ENCODE peak calls at places on chromosomes 4 and X, in eight cellular contexts. One of them, this sample, is unnamed.

GRCh38 chr4:144712775-144713174 is 66.8 kb downstream of the HHIP start:
- DNase-seq in dorsolateral prefrontal cortex: no peak
- DNase-seq in cardiac muscle cell: no peak
- DNase-seq in SK-N-SH: no peak
- DNase-seq in adrenal gland: no peak
- DNase-seq in coronary artery: no peak
- DNase-seq in lower lobe of right lung: no peak
- DNase-seq in upper lobe of left lung: no peak
- DNase-seq in this sample: no peak

GRCh38 chr4:183399166-183399565 is 45.3 kb upstream of the CDKN2AIP start:
- DNase-seq in dorsolateral prefrontal cortex: no peak
- DNase-seq in cardiac muscle cell: no peak
- DNase-seq in SK-N-SH: peak
- DNase-seq in adrenal gland: no peak
- DNase-seq in coronary artery: no peak
- DNase-seq in lower lobe of right lung: no peak
- DNase-seq in upper lobe of left lung: no peak
- DNase-seq in this sample: no peak

GRCh38 chr4:188811116-188811515 is 671.9 kb downstream of the TRIML1 start:
- DNase-seq in dorsolateral prefrontal cortex: no peak
- DNase-seq in cardiac muscle cell: no peak
- DNase-seq in SK-N-SH: no peak
- DNase-seq in adrenal gland: no peak
- DNase-seq in coronary artery: no peak
- DNase-seq in lower lobe of right lung: no peak
- DNase-seq in upper lobe of left lung: no peak
- DNase-seq in this sample: no peak

GRCh38 chrX:23616361-23616760 is 50.9 kb upstream of the PRDX4 start:
- DNase-seq in dorsolateral prefrontal cortex: no peak
- DNase-seq in cardiac muscle cell: peak
- DNase-seq in SK-N-SH: peak
- DNase-seq in adrenal gland: no peak
- DNase-seq in coronary artery: no peak
- DNase-seq in lower lobe of right lung: no peak
- DNase-seq in upper lobe of left lung: no peak
- DNase-seq in this sample: no peak

GRCh38 chrX:54248309-54248708 is 65.3 kb upstream of the FAM120C start:
- DNase-seq in dorsolateral prefrontal cortex: no peak
- DNase-seq in cardiac muscle cell: peak
- DNase-seq in SK-N-SH: no peak
- DNase-seq in adrenal gland: no peak
- DNase-seq in coronary artery: no peak
- DNase-seq in lower lobe of right lung: no peak
- DNase-seq in upper lobe of left lung: no peak
- DNase-seq in this sample: no peak

GRCh38 chr4:688695-689497 is at the start of gene SLC49A3:
- DNase-seq in dorsolateral prefrontal cortex: no peak
- DNase-seq in cardiac muscle cell: no peak
- DNase-seq in SK-N-SH: no peak
- DNase-seq in adrenal gland: no peak
- DNase-seq in coronary artery: no peak
- DNase-seq in lower lobe of right lung: no peak
- DNase-seq in upper lobe of left lung: no peak
- DNase-seq in this sample: no peak

GRCh38 chrX:65674351-65674893 is 7.0 kb downstream of the MSN start:
- DNase-seq in dorsolateral prefrontal cortex: no peak
- DNase-seq in cardiac muscle cell: peak
- DNase-seq in SK-N-SH: no peak
- DNase-seq in adrenal gland: peak
- DNase-seq in coronary artery: no peak
- DNase-seq in lower lobe of right lung: no peak
- DNase-seq in upper lobe of left lung: no peak
- DNase-seq in this sample: no peak

GRCh38 chr4:87185471-87185870 is 34.9 kb downstream of the KLHL8 start:
- DNase-seq in dorsolateral prefrontal cortex: no peak
- DNase-seq in cardiac muscle cell: no peak
- DNase-seq in SK-N-SH: no peak
- DNase-seq in adrenal gland: no peak
- DNase-seq in coronary artery: no peak
- DNase-seq in lower lobe of right lung: no peak
- DNase-seq in upper lobe of left lung: no peak
- DNase-seq in this sample: no peak

GRCh38 chrX:39275500-39276068 is 474.3 kb downstream of the MID1IP1 start:
- DNase-seq in dorsolateral prefrontal cortex: no peak
- DNase-seq in cardiac muscle cell: no peak
- DNase-seq in SK-N-SH: no peak
- DNase-seq in adrenal gland: no peak
- DNase-seq in coronary artery: no peak
- DNase-seq in lower lobe of right lung: no peak
- DNase-seq in upper lobe of left lung: no peak
- DNase-seq in this sample: no peak

GRCh38 chr4:147136783-147137182 is 191.1 kb upstream of the TTC29 start:
- DNase-seq in dorsolateral prefrontal cortex: no peak
- DNase-seq in cardiac muscle cell: no peak
- DNase-seq in SK-N-SH: no peak
- DNase-seq in adrenal gland: no peak
- DNase-seq in coronary artery: no peak
- DNase-seq in lower lobe of right lung: no peak
- DNase-seq in upper lobe of left lung: no peak
- DNase-seq in this sample: no peak

GRCh38 chr4:8547912-8548730 is 32.1 kb upstream of the GPR78 start:
- DNase-seq in dorsolateral prefrontal cortex: no peak
- DNase-seq in cardiac muscle cell: no peak
- DNase-seq in SK-N-SH: peak
- DNase-seq in adrenal gland: no peak
- DNase-seq in coronary artery: no peak
- DNase-seq in lower lobe of right lung: no peak
- DNase-seq in upper lobe of left lung: peak
- DNase-seq in this sample: no peak

GRCh38 chrX:19513383-19513782 is 1.9 kb downstream of the MAP3K15 start:
- DNase-seq in dorsolateral prefrontal cortex: no peak
- DNase-seq in cardiac muscle cell: no peak
- DNase-seq in SK-N-SH: peak
- DNase-seq in adrenal gland: peak
- DNase-seq in coronary artery: no peak
- DNase-seq in lower lobe of right lung: peak
- DNase-seq in upper lobe of left lung: peak
- DNase-seq in this sample: no peak

GRCh38 chr4:19051751-19052296 is 1030.3 kb upstream of the LCORL start:
- DNase-seq in dorsolateral prefrontal cortex: no peak
- DNase-seq in cardiac muscle cell: no peak
- DNase-seq in SK-N-SH: no peak
- DNase-seq in adrenal gland: peak
- DNase-seq in coronary artery: no peak
- DNase-seq in lower lobe of right lung: no peak
- DNase-seq in upper lobe of left lung: no peak
- DNase-seq in this sample: no peak

GRCh38 chr4:42391356-42391675 is 6.0 kb upstream of the SHISA3 start:
- DNase-seq in dorsolateral prefrontal cortex: no peak
- DNase-seq in cardiac muscle cell: no peak
- DNase-seq in SK-N-SH: no peak
- DNase-seq in adrenal gland: no peak
- DNase-seq in coronary artery: no peak
- DNase-seq in lower lobe of right lung: no peak
- DNase-seq in upper lobe of left lung: no peak
- DNase-seq in this sample: no peak

GRCh38 chr4:117467404-117467803 is 382.0 kb upstream of the TRAM1L1 start:
- DNase-seq in dorsolateral prefrontal cortex: no peak
- DNase-seq in cardiac muscle cell: no peak
- DNase-seq in SK-N-SH: no peak
- DNase-seq in adrenal gland: no peak
- DNase-seq in coronary artery: no peak
- DNase-seq in lower lobe of right lung: no peak
- DNase-seq in upper lobe of left lung: no peak
- DNase-seq in this sample: no peak

GRCh38 chrX:127726227-127726626 is 326.0 kb downstream of the ACTRT1 start:
- DNase-seq in dorsolateral prefrontal cortex: no peak
- DNase-seq in cardiac muscle cell: peak
- DNase-seq in SK-N-SH: no peak
- DNase-seq in adrenal gland: no peak
- DNase-seq in coronary artery: no peak
- DNase-seq in lower lobe of right lung: no peak
- DNase-seq in upper lobe of left lung: no peak
- DNase-seq in this sample: no peak

GRCh38 chrX:71070531-71070930 is 2.4 kb upstream of the SNX12 start:
- DNase-seq in dorsolateral prefrontal cortex: no peak
- DNase-seq in cardiac muscle cell: no peak
- DNase-seq in SK-N-SH: no peak
- DNase-seq in adrenal gland: no peak
- DNase-seq in coronary artery: no peak
- DNase-seq in lower lobe of right lung: no peak
- DNase-seq in upper lobe of left lung: no peak
- DNase-seq in this sample: no peak

GRCh38 chr4:6444587-6444986 is 27.8 kb downstream of the PPP2R2C start:
- DNase-seq in dorsolateral prefrontal cortex: no peak
- DNase-seq in cardiac muscle cell: no peak
- DNase-seq in SK-N-SH: no peak
- DNase-seq in adrenal gland: no peak
- DNase-seq in coronary artery: no peak
- DNase-seq in lower lobe of right lung: no peak
- DNase-seq in upper lobe of left lung: no peak
- DNase-seq in this sample: no peak

GRCh38 chrX:134631404-134632346 is 26.6 kb downstream of the PLAC1 start:
- DNase-seq in dorsolateral prefrontal cortex: no peak
- DNase-seq in cardiac muscle cell: no peak
- DNase-seq in SK-N-SH: no peak
- DNase-seq in adrenal gland: peak
- DNase-seq in coronary artery: no peak
- DNase-seq in lower lobe of right lung: no peak
- DNase-seq in upper lobe of left lung: peak
- DNase-seq in this sample: no peak

GRCh38 chr4:144611850-144612249 is 34.1 kb upstream of the HHIP start:
- DNase-seq in dorsolateral prefrontal cortex: no peak
- DNase-seq in cardiac muscle cell: peak
- DNase-seq in SK-N-SH: peak
- DNase-seq in adrenal gland: peak
- DNase-seq in coronary artery: no peak
- DNase-seq in lower lobe of right lung: no peak
- DNase-seq in upper lobe of left lung: no peak
- DNase-seq in this sample: no peak

GRCh38 chrX:18354369-18355329 is at the start of gene SCML2:
- DNase-seq in dorsolateral prefrontal cortex: peak
- DNase-seq in cardiac muscle cell: peak
- DNase-seq in SK-N-SH: peak
- DNase-seq in adrenal gland: peak
- DNase-seq in coronary artery: no peak
- DNase-seq in lower lobe of right lung: peak
- DNase-seq in upper lobe of left lung: no peak
- DNase-seq in this sample: no peak

GRCh38 chr4:55609393-55609821 is 17.4 kb upstream of the PDCL2 start:
- DNase-seq in dorsolateral prefrontal cortex: no peak
- DNase-seq in cardiac muscle cell: no peak
- DNase-seq in SK-N-SH: no peak
- DNase-seq in adrenal gland: no peak
- DNase-seq in coronary artery: no peak
- DNase-seq in lower lobe of right lung: no peak
- DNase-seq in upper lobe of left lung: peak
- DNase-seq in this sample: no peak

DNA sequence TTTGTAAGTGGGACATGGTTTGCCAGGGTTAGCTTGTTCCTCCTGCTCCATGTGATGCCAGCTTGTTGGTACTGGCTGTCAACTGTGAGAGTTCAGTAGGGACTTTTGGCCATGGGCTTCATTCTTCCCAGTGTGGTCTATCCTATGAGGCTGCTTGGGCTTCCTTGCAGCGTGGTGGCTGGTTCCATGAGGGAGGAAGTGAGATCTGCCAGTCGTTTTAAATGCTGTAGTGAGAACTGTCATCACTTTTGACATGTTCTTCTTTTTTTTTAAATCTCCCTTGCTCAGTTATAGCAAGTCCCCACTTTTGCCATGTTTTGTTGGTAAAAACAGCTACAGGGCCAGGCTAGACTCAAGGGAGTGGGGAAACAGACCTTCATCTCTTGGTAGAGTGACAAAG is 15.9 kb downstream of the NSD2 start:
- DNase-seq in dorsolateral prefrontal cortex: no peak
- DNase-seq in cardiac muscle cell: no peak
- DNase-seq in SK-N-SH: no peak
- DNase-seq in adrenal gland: no peak
- DNase-seq in coronary artery: no peak
- DNase-seq in lower lobe of right lung: no peak
- DNase-seq in upper lobe of left lung: no peak
- DNase-seq in this sample: no peak
- H3K27ac ChIP-seq in dorsolateral prefrontal cortex: no peak
- H3K27ac ChIP-seq in cardiac muscle cell: peak
- H3K27ac ChIP-seq in SK-N-SH: no peak
- H3K27ac ChIP-seq in adrenal gland: no peak
- H3K27ac ChIP-seq in coronary artery: no peak
- H3K27ac ChIP-seq in lower lobe of right lung: no peak
- H3K27ac ChIP-seq in upper lobe of left lung: no peak
- H3K27ac ChIP-seq in this sample: no peak

GRCh38 chr4:57553695-57554094 is 443.5 kb upstream of the IGFBP7 start:
- DNase-seq in dorsolateral prefrontal cortex: no peak
- DNase-seq in cardiac muscle cell: no peak
- DNase-seq in SK-N-SH: no peak
- DNase-seq in adrenal gland: no peak
- DNase-seq in coronary artery: no peak
- DNase-seq in lower lobe of right lung: no peak
- DNase-seq in upper lobe of left lung: no peak
- DNase-seq in this sample: no peak
- TF ChIP-seq CTCF in dorsolateral prefrontal cortex: peak
- TF ChIP-seq CTCF in cardiac muscle cell: no peak
- TF ChIP-seq CTCF in SK-N-SH: no peak
- TF ChIP-seq CTCF in adrenal gland: no peak
- TF ChIP-seq CTCF in coronary artery: no peak
- TF ChIP-seq CTCF in lower lobe of right lung: no peak
- TF ChIP-seq CTCF in upper lobe of left lung: no peak
- TF ChIP-seq CTCF in this sample: no peak

GRCh38 chr4:38242822-38243384 is 282.7 kb downstream of the PTTG2 start:
- DNase-seq in dorsolateral prefrontal cortex: no peak
- DNase-seq in cardiac muscle cell: no peak
- DNase-seq in SK-N-SH: no peak
- DNase-seq in adrenal gland: no peak
- DNase-seq in coronary artery: no peak
- DNase-seq in lower lobe of right lung: no peak
- DNase-seq in upper lobe of left lung: no peak
- DNase-seq in this sample: no peak
- H3K4me3 ChIP-seq in dorsolateral prefrontal cortex: no peak
- H3K4me3 ChIP-seq in cardiac muscle cell: no peak
- H3K4me3 ChIP-seq in SK-N-SH: no peak
- H3K4me3 ChIP-seq in adrenal gland: no peak
- H3K4me3 ChIP-seq in coronary artery: no peak
- H3K4me3 ChIP-seq in lower lobe of right lung: no peak
- H3K4me3 ChIP-seq in upper lobe of left lung: no peak
- H3K4me3 ChIP-seq in this sample: no peak

DNA sequence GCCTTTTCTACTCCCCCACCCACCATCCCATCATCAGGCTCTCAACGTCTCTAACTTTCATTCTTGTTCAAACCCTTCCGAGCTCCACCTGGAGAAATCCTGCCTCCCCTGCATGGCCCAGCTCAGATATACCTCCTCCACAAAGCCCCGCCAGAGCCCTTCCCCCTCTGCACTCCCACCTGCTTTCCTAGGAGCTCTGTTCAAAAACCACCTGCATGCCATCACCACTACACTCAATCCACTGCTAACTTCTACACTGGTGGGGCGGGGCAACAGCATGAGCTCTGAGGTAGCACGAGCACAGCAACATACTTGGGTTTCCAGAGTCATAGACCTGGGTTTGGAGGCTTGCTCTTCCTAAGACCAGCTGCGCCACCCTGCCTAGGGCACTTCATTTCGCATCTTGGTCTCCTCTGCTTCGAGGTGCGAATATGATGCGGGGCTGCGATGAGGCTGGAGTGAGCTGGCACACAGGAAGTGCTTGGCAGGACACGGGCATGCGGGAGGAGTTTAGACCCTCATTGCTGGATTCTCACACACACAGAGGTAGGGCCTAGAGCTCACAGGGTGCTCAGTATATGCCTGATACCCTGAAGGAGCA is 3.5 kb downstream of the SASH3 start:
- DNase-seq in dorsolateral prefrontal cortex: no peak
- DNase-seq in cardiac muscle cell: no peak
- DNase-seq in SK-N-SH: no peak
- DNase-seq in adrenal gland: no peak
- DNase-seq in coronary artery: peak
- DNase-seq in lower lobe of right lung: no peak
- DNase-seq in upper lobe of left lung: no peak
- DNase-seq in this sample: no peak
- H3K27ac ChIP-seq in dorsolateral prefrontal cortex: no peak
- H3K27ac ChIP-seq in cardiac muscle cell: no peak
- H3K27ac ChIP-seq in SK-N-SH: no peak
- H3K27ac ChIP-seq in adrenal gland: no peak
- H3K27ac ChIP-seq in coronary artery: no peak
- H3K27ac ChIP-seq in lower lobe of right lung: no peak
- H3K27ac ChIP-seq in upper lobe of left lung: no peak
- H3K27ac ChIP-seq in this sample: no peak

This sample was measured in thoracic aorta.